ENCODE peak calls at places on chromosomes 5 and 9, in ten cellular contexts. One of them, this sample, is unnamed.
A peak's percentile ranks its signal among the peaks of the same experiment; 100 is the strongest.

GRCh38 chr5:69414885-69415583 is at the start of gene MARVELD2:
- DNase-seq in colonic mucosa: peak; percentile 94
- DNase-seq in transverse colon: peak; percentile 94
- DNase-seq in stomach: peak; percentile 96
- DNase-seq in NB4: no peak
- DNase-seq in tibial nerve: peak; percentile 33
- DNase-seq in mesothelial cell of epicardium: peak; percentile 73
- DNase-seq in uterus: peak; percentile 15
- DNase-seq in WTC11: peak; percentile 94
- DNase-seq in CD4-positive, alpha-beta T cell: peak; percentile 14
- DNase-seq in this sample: peak; percentile 94

GRCh38 chr5:110040178-110040577 is 350.5 kb downstream of the MAN2A1 start:
- DNase-seq in tibial nerve: no peak
- DNase-seq in colonic mucosa: no peak
- DNase-seq in stomach: no peak
- DNase-seq in WTC11: no peak
- DNase-seq in mesothelial cell of epicardium: no peak
- DNase-seq in NB4: no peak
- DNase-seq in uterus: no peak
- DNase-seq in CD4-positive, alpha-beta T cell: no peak
- DNase-seq in transverse colon: no peak
- DNase-seq in this sample: no peak

GRCh38 chr5:59744531-59744992 is 149.0 kb downstream of the PDE4D start:
- DNase-seq in transverse colon: no peak
- DNase-seq in CD4-positive, alpha-beta T cell: no peak
- DNase-seq in stomach: no peak
- DNase-seq in uterus: no peak
- DNase-seq in WTC11: no peak
- DNase-seq in tibial nerve: no peak
- DNase-seq in mesothelial cell of epicardium: no peak
- DNase-seq in NB4: no peak
- DNase-seq in colonic mucosa: no peak
- DNase-seq in this sample: no peak

GRCh38 chr9:21812415-21812814 is 10.0 kb downstream of the MTAP start:
- DNase-seq in CD4-positive, alpha-beta T cell: no peak
- DNase-seq in tibial nerve: no peak
- DNase-seq in colonic mucosa: no peak
- DNase-seq in mesothelial cell of epicardium: no peak
- DNase-seq in uterus: no peak
- DNase-seq in stomach: no peak
- DNase-seq in WTC11: no peak
- DNase-seq in transverse colon: no peak
- DNase-seq in NB4: no peak
- DNase-seq in this sample: no peak

GRCh38 chr5:127425037-127425436 is 92.4 kb upstream of the PRRC1 start:
- DNase-seq in CD4-positive, alpha-beta T cell: no peak
- DNase-seq in colonic mucosa: no peak
- DNase-seq in mesothelial cell of epicardium: no peak
- DNase-seq in WTC11: no peak
- DNase-seq in transverse colon: no peak
- DNase-seq in NB4: no peak
- DNase-seq in stomach: no peak
- DNase-seq in uterus: no peak
- DNase-seq in tibial nerve: no peak
- DNase-seq in this sample: no peak

GRCh38 chr9:136059321-136059791 is 35.7 kb downstream of the NACC2 start:
- DNase-seq in uterus: peak; percentile 16
- DNase-seq in WTC11: peak; percentile 12
- DNase-seq in mesothelial cell of epicardium: peak; percentile 36
- DNase-seq in CD4-positive, alpha-beta T cell: no peak
- DNase-seq in colonic mucosa: no peak
- DNase-seq in stomach: no peak
- DNase-seq in NB4: no peak
- DNase-seq in transverse colon: no peak
- DNase-seq in tibial nerve: no peak
- DNase-seq in this sample: no peak

GRCh38 chr5:168712280-168712924 is 133.2 kb upstream of the PANK3 start:
- DNase-seq in CD4-positive, alpha-beta T cell: no peak
- DNase-seq in WTC11: no peak
- DNase-seq in tibial nerve: peak; percentile 20
- DNase-seq in colonic mucosa: no peak
- DNase-seq in uterus: no peak
- DNase-seq in transverse colon: no peak
- DNase-seq in mesothelial cell of epicardium: no peak
- DNase-seq in stomach: no peak
- DNase-seq in NB4: peak; percentile 13
- DNase-seq in this sample: no peak

GRCh38 chr5:145385276-145385675 is 449.9 kb downstream of the PRELID2 start:
- DNase-seq in CD4-positive, alpha-beta T cell: no peak
- DNase-seq in uterus: no peak
- DNase-seq in colonic mucosa: no peak
- DNase-seq in mesothelial cell of epicardium: no peak
- DNase-seq in transverse colon: no peak
- DNase-seq in WTC11: no peak
- DNase-seq in NB4: no peak
- DNase-seq in tibial nerve: no peak
- DNase-seq in stomach: no peak
- DNase-seq in this sample: no peak

GRCh38 chr5:13249854-13250253 is 694.6 kb downstream of the DNAH5 start:
- DNase-seq in colonic mucosa: no peak
- DNase-seq in transverse colon: no peak
- DNase-seq in NB4: no peak
- DNase-seq in CD4-positive, alpha-beta T cell: no peak
- DNase-seq in tibial nerve: no peak
- DNase-seq in stomach: no peak
- DNase-seq in mesothelial cell of epicardium: no peak
- DNase-seq in WTC11: no peak
- DNase-seq in uterus: no peak
- DNase-seq in this sample: no peak

GRCh38 chr5:110956280-110956912 is 115.1 kb upstream of the TSLP start:
- DNase-seq in tibial nerve: no peak
- DNase-seq in transverse colon: no peak
- DNase-seq in NB4: no peak
- DNase-seq in uterus: no peak
- DNase-seq in colonic mucosa: no peak
- DNase-seq in stomach: no peak
- DNase-seq in mesothelial cell of epicardium: no peak
- DNase-seq in WTC11: peak; percentile 38
- DNase-seq in CD4-positive, alpha-beta T cell: no peak
- DNase-seq in this sample: peak; percentile 58

GRCh38 chr9:37382161-37382981 is 40.1 kb upstream of the GRHPR start:
- DNase-seq in WTC11: no peak
- DNase-seq in uterus: no peak
- DNase-seq in NB4: no peak
- DNase-seq in transverse colon: no peak
- DNase-seq in CD4-positive, alpha-beta T cell: no peak
- DNase-seq in colonic mucosa: no peak
- DNase-seq in stomach: no peak
- DNase-seq in mesothelial cell of epicardium: no peak
- DNase-seq in tibial nerve: no peak
- DNase-seq in this sample: no peak

GRCh38 chr5:36494756-36495637 is 111.4 kb upstream of the SLC1A3 start:
- DNase-seq in WTC11: no peak
- DNase-seq in stomach: no peak
- DNase-seq in mesothelial cell of epicardium: peak; percentile 69
- DNase-seq in colonic mucosa: no peak
- DNase-seq in NB4: no peak
- DNase-seq in tibial nerve: peak; percentile 5
- DNase-seq in uterus: no peak
- DNase-seq in transverse colon: no peak
- DNase-seq in CD4-positive, alpha-beta T cell: no peak
- DNase-seq in this sample: no peak

GRCh38 chr9:116238225-116238624 is 84.6 kb downstream of the PAPPA start:
- DNase-seq in tibial nerve: no peak
- DNase-seq in uterus: no peak
- DNase-seq in mesothelial cell of epicardium: no peak
- DNase-seq in transverse colon: no peak
- DNase-seq in NB4: no peak
- DNase-seq in CD4-positive, alpha-beta T cell: no peak
- DNase-seq in stomach: no peak
- DNase-seq in WTC11: no peak
- DNase-seq in colonic mucosa: no peak
- DNase-seq in this sample: no peak

GRCh38 chr5:103582364-103582763 is 19.8 kb upstream of the NUDT12 start:
- DNase-seq in NB4: peak; percentile 51
- DNase-seq in mesothelial cell of epicardium: no peak
- DNase-seq in WTC11: peak; percentile 36
- DNase-seq in stomach: no peak
- DNase-seq in CD4-positive, alpha-beta T cell: no peak
- DNase-seq in tibial nerve: no peak
- DNase-seq in transverse colon: peak; percentile 20
- DNase-seq in colonic mucosa: no peak
- DNase-seq in uterus: no peak
- DNase-seq in this sample: peak; percentile 35

GRCh38 chr5:103589416-103590175 is 27.0 kb upstream of the NUDT12 start:
- DNase-seq in transverse colon: no peak
- DNase-seq in CD4-positive, alpha-beta T cell: no peak
- DNase-seq in uterus: no peak
- DNase-seq in stomach: no peak
- DNase-seq in NB4: no peak
- DNase-seq in tibial nerve: no peak
- DNase-seq in mesothelial cell of epicardium: no peak
- DNase-seq in colonic mucosa: no peak
- DNase-seq in WTC11: no peak
- DNase-seq in this sample: no peak

GRCh38 chr5:103587185-103587748 is 24.7 kb upstream of the NUDT12 start:
- DNase-seq in uterus: no peak
- DNase-seq in stomach: no peak
- DNase-seq in WTC11: no peak
- DNase-seq in NB4: peak; percentile 16
- DNase-seq in CD4-positive, alpha-beta T cell: no peak
- DNase-seq in tibial nerve: no peak
- DNase-seq in colonic mucosa: no peak
- DNase-seq in transverse colon: no peak
- DNase-seq in mesothelial cell of epicardium: no peak
- DNase-seq in this sample: no peak
- TF ChIP-seq CTCF in uterus: no peak
- TF ChIP-seq CTCF in stomach: no peak
- TF ChIP-seq CTCF in WTC11: no peak
- TF ChIP-seq CTCF in NB4: no peak
- TF ChIP-seq CTCF in CD4-positive, alpha-beta T cell: no peak
- TF ChIP-seq CTCF in tibial nerve: peak; percentile 49
- TF ChIP-seq CTCF in colonic mucosa: peak; percentile 24
- TF ChIP-seq CTCF in transverse colon: peak; percentile 33
- TF ChIP-seq CTCF in mesothelial cell of epicardium: peak; percentile 59
- TF ChIP-seq CTCF in this sample: peak; percentile 71

GRCh38 chr9:130207241-130207992 is 35.2 kb downstream of the NCS1 start:
- DNase-seq in stomach: no peak
- DNase-seq in colonic mucosa: no peak
- DNase-seq in WTC11: no peak
- DNase-seq in tibial nerve: no peak
- DNase-seq in NB4: no peak
- DNase-seq in transverse colon: no peak
- DNase-seq in CD4-positive, alpha-beta T cell: no peak
- DNase-seq in mesothelial cell of epicardium: no peak
- DNase-seq in uterus: no peak
- DNase-seq in this sample: no peak
- TF ChIP-seq CTCF in stomach: no peak
- TF ChIP-seq CTCF in colonic mucosa: no peak
- TF ChIP-seq CTCF in WTC11: no peak
- TF ChIP-seq CTCF in tibial nerve: no peak
- TF ChIP-seq CTCF in NB4: no peak
- TF ChIP-seq CTCF in transverse colon: no peak
- TF ChIP-seq CTCF in CD4-positive, alpha-beta T cell: no peak
- TF ChIP-seq CTCF in mesothelial cell of epicardium: no peak
- TF ChIP-seq CTCF in uterus: no peak
- TF ChIP-seq CTCF in this sample: no peak

DNA sequence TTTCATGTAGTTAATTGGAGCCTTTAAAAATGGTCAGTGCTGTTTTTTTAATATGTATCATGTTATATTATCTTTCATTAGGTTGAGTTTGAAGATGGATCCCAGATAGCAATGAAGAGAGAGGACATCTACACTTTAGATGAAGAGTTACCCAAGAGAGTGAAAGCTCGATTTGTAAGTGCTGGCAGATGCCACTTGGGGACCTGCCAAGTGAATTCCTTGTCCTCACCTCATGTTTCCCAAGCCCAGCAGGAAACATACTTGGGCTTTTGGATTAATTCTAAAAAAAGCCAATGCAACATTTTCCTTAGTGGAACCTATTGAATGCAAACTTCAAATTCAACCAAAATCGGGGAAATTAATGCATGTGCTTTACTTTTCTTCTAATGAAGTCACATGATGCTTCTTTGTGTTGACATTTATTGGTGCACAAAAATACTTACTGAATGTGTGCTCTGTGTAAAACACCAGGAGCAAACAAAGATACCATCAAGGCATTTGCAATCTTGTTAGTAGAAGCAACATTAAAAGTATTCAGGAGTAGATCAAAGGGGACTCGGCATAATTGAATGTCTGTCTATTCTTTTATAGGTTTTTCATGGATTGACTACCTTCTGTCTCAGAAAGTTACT is 412.1 kb downstream of the KDM4C start:
- DNase-seq in colonic mucosa: no peak
- DNase-seq in tibial nerve: no peak
- DNase-seq in CD4-positive, alpha-beta T cell: no peak
- DNase-seq in WTC11: no peak
- DNase-seq in mesothelial cell of epicardium: no peak
- DNase-seq in transverse colon: no peak
- DNase-seq in stomach: no peak
- DNase-seq in NB4: no peak
- DNase-seq in uterus: no peak
- DNase-seq in this sample: no peak
- TF ChIP-seq CTCF in colonic mucosa: no peak
- TF ChIP-seq CTCF in tibial nerve: no peak
- TF ChIP-seq CTCF in CD4-positive, alpha-beta T cell: no peak
- TF ChIP-seq CTCF in WTC11: no peak
- TF ChIP-seq CTCF in mesothelial cell of epicardium: no peak
- TF ChIP-seq CTCF in transverse colon: no peak
- TF ChIP-seq CTCF in stomach: no peak
- TF ChIP-seq CTCF in NB4: no peak
- TF ChIP-seq CTCF in uterus: no peak
- TF ChIP-seq CTCF in this sample: no peak

DNA sequence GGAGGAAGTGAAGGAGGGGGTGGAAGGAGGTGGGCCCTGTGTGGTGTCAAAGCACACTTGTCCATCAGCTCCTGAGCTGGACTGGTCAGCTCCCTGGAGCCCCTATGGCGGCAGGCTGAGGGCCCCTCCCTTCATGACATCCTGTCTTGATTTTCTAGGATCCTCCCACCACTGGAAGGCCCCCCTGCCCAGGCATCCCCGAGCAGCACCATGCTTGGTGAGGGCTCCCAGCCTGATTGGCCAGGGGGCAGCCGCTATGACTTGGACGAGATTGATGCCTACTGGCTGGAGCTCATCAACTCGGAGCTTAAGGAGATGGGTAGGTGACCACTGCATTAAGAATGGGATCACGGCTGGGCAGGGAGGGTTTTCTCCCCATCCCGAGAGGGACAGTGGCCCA is 34.2 kb downstream of the JADE2 start:
- DNase-seq in CD4-positive, alpha-beta T cell: no peak
- DNase-seq in transverse colon: no peak
- DNase-seq in tibial nerve: no peak
- DNase-seq in mesothelial cell of epicardium: no peak
- DNase-seq in NB4: no peak
- DNase-seq in colonic mucosa: no peak
- DNase-seq in uterus: no peak
- DNase-seq in WTC11: no peak
- DNase-seq in stomach: no peak
- DNase-seq in this sample: no peak
- TF ChIP-seq CTCF in CD4-positive, alpha-beta T cell: no peak
- TF ChIP-seq CTCF in transverse colon: no peak
- TF ChIP-seq CTCF in tibial nerve: no peak
- TF ChIP-seq CTCF in mesothelial cell of epicardium: no peak
- TF ChIP-seq CTCF in NB4: no peak
- TF ChIP-seq CTCF in colonic mucosa: no peak
- TF ChIP-seq CTCF in uterus: no peak
- TF ChIP-seq CTCF in WTC11: no peak
- TF ChIP-seq CTCF in stomach: no peak
- TF ChIP-seq CTCF in this sample: no peak

This sample was measured in H9.